ENCODE peak calls at places on chromosomes 3 and 15, in four cellular contexts. One of them, this sample, is unnamed.

GRCh38 chr3:88231207-88231606 is 81.4 kb downstream of the C3orf38 start:
- DNase-seq in NCI-H1092: no peak
- DNase-seq in stimulated activated CD8-positive, alpha-beta memory T cell treated with anti-CD3 and anti-CD28 coated beads, Interleukin-15, amount 100 ng/mL, for 1 hour: no peak
- DNase-seq in head of caudate nucleus: no peak
- DNase-seq in this sample: no peak

GRCh38 chr3:154766765-154767503 is 313.2 kb upstream of the MME start:
- DNase-seq in NCI-H1092: no peak
- DNase-seq in stimulated activated CD8-positive, alpha-beta memory T cell treated with anti-CD3 and anti-CD28 coated beads, Interleukin-15, amount 100 ng/mL, for 1 hour: no peak
- DNase-seq in head of caudate nucleus: no peak
- DNase-seq in this sample: no peak

GRCh38 chr15:39269352-39269751 is 311.5 kb upstream of the THBS1 start:
- DNase-seq in NCI-H1092: no peak
- DNase-seq in stimulated activated CD8-positive, alpha-beta memory T cell treated with anti-CD3 and anti-CD28 coated beads, Interleukin-15, amount 100 ng/mL, for 1 hour: no peak
- DNase-seq in head of caudate nucleus: no peak
- DNase-seq in this sample: no peak

GRCh38 chr3:66633564-66633963 is 132.7 kb upstream of the LRIG1 start:
- DNase-seq in NCI-H1092: no peak
- DNase-seq in stimulated activated CD8-positive, alpha-beta memory T cell treated with anti-CD3 and anti-CD28 coated beads, Interleukin-15, amount 100 ng/mL, for 1 hour: no peak
- DNase-seq in head of caudate nucleus: no peak
- DNase-seq in this sample: no peak

GRCh38 chr3:134652409-134652831 is 1.6 kb upstream of the KY start:
- DNase-seq in NCI-H1092: no peak
- DNase-seq in stimulated activated CD8-positive, alpha-beta memory T cell treated with anti-CD3 and anti-CD28 coated beads, Interleukin-15, amount 100 ng/mL, for 1 hour: no peak
- DNase-seq in head of caudate nucleus: no peak
- DNase-seq in this sample: peak; percentile 11

GRCh38 chr3:146086211-146086610 is 74.8 kb downstream of the PLOD2 start:
- DNase-seq in NCI-H1092: no peak
- DNase-seq in stimulated activated CD8-positive, alpha-beta memory T cell treated with anti-CD3 and anti-CD28 coated beads, Interleukin-15, amount 100 ng/mL, for 1 hour: no peak
- DNase-seq in head of caudate nucleus: no peak
- DNase-seq in this sample: no peak

GRCh38 chr15:35740761-35741160 is 194.8 kb upstream of the DPH6 start:
- DNase-seq in NCI-H1092: no peak
- DNase-seq in stimulated activated CD8-positive, alpha-beta memory T cell treated with anti-CD3 and anti-CD28 coated beads, Interleukin-15, amount 100 ng/mL, for 1 hour: no peak
- DNase-seq in head of caudate nucleus: no peak
- DNase-seq in this sample: no peak

GRCh38 chr15:73338058-73338457 is 30.7 kb downstream of the HCN4 start:
- DNase-seq in NCI-H1092: no peak
- DNase-seq in stimulated activated CD8-positive, alpha-beta memory T cell treated with anti-CD3 and anti-CD28 coated beads, Interleukin-15, amount 100 ng/mL, for 1 hour: no peak
- DNase-seq in head of caudate nucleus: no peak
- DNase-seq in this sample: no peak

GRCh38 chr15:63372753-63373152 is 8.9 kb downstream of the CA12 start:
- DNase-seq in NCI-H1092: no peak
- DNase-seq in stimulated activated CD8-positive, alpha-beta memory T cell treated with anti-CD3 and anti-CD28 coated beads, Interleukin-15, amount 100 ng/mL, for 1 hour: no peak
- DNase-seq in head of caudate nucleus: no peak
- DNase-seq in this sample: no peak

GRCh38 chr3:29212789-29213433 is 68.0 kb upstream of the RBMS3 start:
- DNase-seq in NCI-H1092: no peak
- DNase-seq in stimulated activated CD8-positive, alpha-beta memory T cell treated with anti-CD3 and anti-CD28 coated beads, Interleukin-15, amount 100 ng/mL, for 1 hour: no peak
- DNase-seq in head of caudate nucleus: no peak
- DNase-seq in this sample: no peak

GRCh38 chr3:52238761-52239701 is at the start of gene TWF2:
- DNase-seq in NCI-H1092: no peak
- DNase-seq in stimulated activated CD8-positive, alpha-beta memory T cell treated with anti-CD3 and anti-CD28 coated beads, Interleukin-15, amount 100 ng/mL, for 1 hour: peak; percentile 59
- DNase-seq in head of caudate nucleus: peak; percentile 89
- DNase-seq in this sample: peak; percentile 36

GRCh38 chr15:58434334-58434888 is 2.6 kb downstream of the LIPC start:
- DNase-seq in NCI-H1092: no peak
- DNase-seq in stimulated activated CD8-positive, alpha-beta memory T cell treated with anti-CD3 and anti-CD28 coated beads, Interleukin-15, amount 100 ng/mL, for 1 hour: no peak
- DNase-seq in head of caudate nucleus: no peak
- DNase-seq in this sample: no peak

GRCh38 chr3:123262868-123263267 is 61.1 kb downstream of the SEC22A start:
- DNase-seq in NCI-H1092: no peak
- DNase-seq in stimulated activated CD8-positive, alpha-beta memory T cell treated with anti-CD3 and anti-CD28 coated beads, Interleukin-15, amount 100 ng/mL, for 1 hour: no peak
- DNase-seq in head of caudate nucleus: no peak
- DNase-seq in this sample: no peak

GRCh38 chr3:55549172-55549571 is 62.1 kb upstream of the WNT5A start:
- DNase-seq in NCI-H1092: no peak
- DNase-seq in stimulated activated CD8-positive, alpha-beta memory T cell treated with anti-CD3 and anti-CD28 coated beads, Interleukin-15, amount 100 ng/mL, for 1 hour: no peak
- DNase-seq in head of caudate nucleus: no peak
- DNase-seq in this sample: no peak

GRCh38 chr3:14849831-14850230 is 31.1 kb downstream of the FGD5 start:
- DNase-seq in NCI-H1092: no peak
- DNase-seq in stimulated activated CD8-positive, alpha-beta memory T cell treated with anti-CD3 and anti-CD28 coated beads, Interleukin-15, amount 100 ng/mL, for 1 hour: no peak
- DNase-seq in head of caudate nucleus: no peak
- DNase-seq in this sample: no peak

GRCh38 chr3:62493116-62493801 is 119.9 kb upstream of the FEZF2 start:
- DNase-seq in NCI-H1092: no peak
- DNase-seq in stimulated activated CD8-positive, alpha-beta memory T cell treated with anti-CD3 and anti-CD28 coated beads, Interleukin-15, amount 100 ng/mL, for 1 hour: no peak
- DNase-seq in head of caudate nucleus: no peak
- DNase-seq in this sample: no peak

GRCh38 chr3:190205739-190206138 is 85.0 kb upstream of the P3H2 start:
- DNase-seq in NCI-H1092: no peak
- DNase-seq in stimulated activated CD8-positive, alpha-beta memory T cell treated with anti-CD3 and anti-CD28 coated beads, Interleukin-15, amount 100 ng/mL, for 1 hour: no peak
- DNase-seq in head of caudate nucleus: no peak
- DNase-seq in this sample: no peak

GRCh38 chr3:14839236-14839635 is 20.5 kb downstream of the FGD5 start:
- DNase-seq in NCI-H1092: no peak
- DNase-seq in stimulated activated CD8-positive, alpha-beta memory T cell treated with anti-CD3 and anti-CD28 coated beads, Interleukin-15, amount 100 ng/mL, for 1 hour: no peak
- DNase-seq in head of caudate nucleus: no peak
- DNase-seq in this sample: no peak

GRCh38 chr15:74460298-74460697 is 662 bp downstream of the UBL7 start:
- DNase-seq in NCI-H1092: no peak
- DNase-seq in stimulated activated CD8-positive, alpha-beta memory T cell treated with anti-CD3 and anti-CD28 coated beads, Interleukin-15, amount 100 ng/mL, for 1 hour: no peak
- DNase-seq in head of caudate nucleus: no peak
- DNase-seq in this sample: no peak

GRCh38 chr15:39409876-39410505 is 170.9 kb upstream of the THBS1 start:
- DNase-seq in NCI-H1092: no peak
- DNase-seq in stimulated activated CD8-positive, alpha-beta memory T cell treated with anti-CD3 and anti-CD28 coated beads, Interleukin-15, amount 100 ng/mL, for 1 hour: no peak
- DNase-seq in head of caudate nucleus: no peak
- DNase-seq in this sample: no peak

GRCh38 chr3:147649475-147649874 is 240.3 kb downstream of the ZIC1 start:
- DNase-seq in NCI-H1092: no peak
- DNase-seq in stimulated activated CD8-positive, alpha-beta memory T cell treated with anti-CD3 and anti-CD28 coated beads, Interleukin-15, amount 100 ng/mL, for 1 hour: no peak
- DNase-seq in head of caudate nucleus: no peak
- DNase-seq in this sample: no peak

GRCh38 chr3:153094386-153094785 is 67.6 kb upstream of the RAP2B start:
- DNase-seq in NCI-H1092: no peak
- DNase-seq in stimulated activated CD8-positive, alpha-beta memory T cell treated with anti-CD3 and anti-CD28 coated beads, Interleukin-15, amount 100 ng/mL, for 1 hour: no peak
- DNase-seq in head of caudate nucleus: no peak
- DNase-seq in this sample: no peak

GRCh38 chr3:115785782-115786181 is 162.5 kb downstream of the GAP43 start:
- DNase-seq in NCI-H1092: no peak
- DNase-seq in stimulated activated CD8-positive, alpha-beta memory T cell treated with anti-CD3 and anti-CD28 coated beads, Interleukin-15, amount 100 ng/mL, for 1 hour: no peak
- DNase-seq in head of caudate nucleus: no peak
- DNase-seq in this sample: no peak

GRCh38 chr3:138188013-138188352 is 882 bp downstream of the ARMC8 start:
- DNase-seq in NCI-H1092: no peak
- DNase-seq in stimulated activated CD8-positive, alpha-beta memory T cell treated with anti-CD3 and anti-CD28 coated beads, Interleukin-15, amount 100 ng/mL, for 1 hour: no peak
- DNase-seq in head of caudate nucleus: no peak
- DNase-seq in this sample: no peak

GRCh38 chr3:158120330-158120729 is 10.4 kb downstream of the RSRC1 start:
- DNase-seq in NCI-H1092: no peak
- DNase-seq in stimulated activated CD8-positive, alpha-beta memory T cell treated with anti-CD3 and anti-CD28 coated beads, Interleukin-15, amount 100 ng/mL, for 1 hour: no peak
- DNase-seq in head of caudate nucleus: no peak
- DNase-seq in this sample: no peak

GRCh38 chr15:40330368-40330836 is 6.9 kb downstream of the INAFM2 start:
- DNase-seq in NCI-H1092: peak; percentile 45
- DNase-seq in stimulated activated CD8-positive, alpha-beta memory T cell treated with anti-CD3 and anti-CD28 coated beads, Interleukin-15, amount 100 ng/mL, for 1 hour: no peak
- DNase-seq in head of caudate nucleus: peak; percentile 40
- DNase-seq in this sample: no peak

GRCh38 chr3:113533534-113533892 is 1.2 kb downstream of the SIDT1 start:
- DNase-seq in NCI-H1092: no peak
- DNase-seq in stimulated activated CD8-positive, alpha-beta memory T cell treated with anti-CD3 and anti-CD28 coated beads, Interleukin-15, amount 100 ng/mL, for 1 hour: no peak
- DNase-seq in head of caudate nucleus: no peak
- DNase-seq in this sample: no peak

GRCh38 chr3:63625161-63625560 is 27.3 kb upstream of the SNTN start:
- DNase-seq in NCI-H1092: no peak
- DNase-seq in stimulated activated CD8-positive, alpha-beta memory T cell treated with anti-CD3 and anti-CD28 coated beads, Interleukin-15, amount 100 ng/mL, for 1 hour: no peak
- DNase-seq in head of caudate nucleus: no peak
- DNase-seq in this sample: no peak

GRCh38 chr3:126416943-126417342 is 22.2 kb downstream of the CFAP100 start:
- DNase-seq in NCI-H1092: no peak
- DNase-seq in stimulated activated CD8-positive, alpha-beta memory T cell treated with anti-CD3 and anti-CD28 coated beads, Interleukin-15, amount 100 ng/mL, for 1 hour: no peak
- DNase-seq in head of caudate nucleus: no peak
- DNase-seq in this sample: no peak

GRCh38 chr3:65664436-65664835 is 374.3 kb downstream of the MAGI1 start:
- DNase-seq in NCI-H1092: no peak
- DNase-seq in stimulated activated CD8-positive, alpha-beta memory T cell treated with anti-CD3 and anti-CD28 coated beads, Interleukin-15, amount 100 ng/mL, for 1 hour: no peak
- DNase-seq in head of caudate nucleus: no peak
- DNase-seq in this sample: no peak

GRCh38 chr15:39556461-39556860 is 24.4 kb upstream of the THBS1 start:
- DNase-seq in NCI-H1092: no peak
- DNase-seq in stimulated activated CD8-positive, alpha-beta memory T cell treated with anti-CD3 and anti-CD28 coated beads, Interleukin-15, amount 100 ng/mL, for 1 hour: no peak
- DNase-seq in head of caudate nucleus: no peak
- DNase-seq in this sample: no peak

GRCh38 chr3:178472941-178473340 is 63.3 kb upstream of the KCNMB2 start:
- DNase-seq in NCI-H1092: no peak
- DNase-seq in stimulated activated CD8-positive, alpha-beta memory T cell treated with anti-CD3 and anti-CD28 coated beads, Interleukin-15, amount 100 ng/mL, for 1 hour: no peak
- DNase-seq in head of caudate nucleus: no peak
- DNase-seq in this sample: no peak

GRCh38 chr3:105093371-105093770 is 273.3 kb upstream of the ALCAM start:
- DNase-seq in NCI-H1092: no peak
- DNase-seq in stimulated activated CD8-positive, alpha-beta memory T cell treated with anti-CD3 and anti-CD28 coated beads, Interleukin-15, amount 100 ng/mL, for 1 hour: no peak
- DNase-seq in head of caudate nucleus: no peak
- DNase-seq in this sample: no peak

This sample was measured in NCI-H2107.